ENCODE peak calls at places on chromosomes 12 and 14, in eight cellular contexts. J is lung, E is progenitor cell of endocrine pancreas, V is tibial nerve, Q is stomach, F is fibroblast of pulmonary artery, T is omental fat pad, X is psoas muscle. P is an unnamed sample.

GRCh38 chr12:6979021-6979420 is 8.3 kb downstream of the EMG1 start:
- DNase-seq in T (no peak), E (no peak), J (no peak), X (no peak), F (no peak), V (no peak), Q (no peak), P (no peak)

GRCh38 chr12:131060011-131060703 is 106.5 kb downstream of the ADGRD1 start:
- DNase-seq in F (no peak), T (no peak), Q (peak; percentile 15), J (no peak), V (peak; percentile 13), X (no peak), E (no peak), P (no peak)

GRCh38 chr14:61752626-61753025 is 9.6 kb upstream of the SNAPC1 start:
- DNase-seq in T (no peak), X (no peak), V (no peak), F (peak; percentile 59), Q (no peak), E (no peak), J (no peak), P (no peak)

GRCh38 chr14:52840916-52841315 is 49.5 kb upstream of the GNPNAT1 start:
- DNase-seq in X (no peak), J (no peak), T (no peak), F (peak; percentile 68), V (no peak), E (no peak), Q (no peak), P (no peak)

GRCh38 chr14:93343266-93343665 is 3.7 kb upstream of the COX8C start:
- DNase-seq in E (no peak), T (no peak), J (no peak), X (no peak), V (no peak), F (no peak), Q (no peak), P (no peak)

GRCh38 chr12:94973202-94973601 is 30.3 kb downstream of the NDUFA12 start:
- DNase-seq in T (no peak), Q (no peak), J (no peak), V (no peak), X (no peak), F (peak; percentile 36), E (no peak), P (no peak)

GRCh38 chr14:60275932-60276331 is 26.9 kb downstream of the PPM1A start:
- DNase-seq in V (no peak), X (no peak), F (peak; percentile 66), E (no peak), Q (no peak), J (no peak), T (no peak), P (no peak)

GRCh38 chr14:81464253-81465001 is 64.3 kb upstream of the STON2 start:
- DNase-seq in Q (no peak), E (peak; percentile 44), F (peak; percentile 71), J (peak; percentile 54), T (no peak), X (no peak), V (no peak), P (peak; percentile 70)

GRCh38 chr14:75615200-75615599 is 36.8 kb downstream of the FLVCR2 start:
- DNase-seq in Q (no peak), T (no peak), X (no peak), F (no peak), J (no peak), V (no peak), E (no peak), P (no peak)

GRCh38 chr14:31257244-31257553 is 49.6 kb upstream of the HECTD1 start:
- DNase-seq in F (no peak), V (no peak), E (no peak), J (no peak), T (no peak), Q (no peak), X (no peak), P (no peak)

GRCh38 chr12:128657378-128657777 is 166.4 kb downstream of the SLC15A4 start:
- DNase-seq in X (no peak), Q (no peak), V (no peak), F (no peak), T (no peak), E (no peak), J (no peak), P (no peak)

GRCh38 chr12:119461815-119462214 is 127.3 kb downstream of the CCDC60 start:
- DNase-seq in F (no peak), T (no peak), V (no peak), E (no peak), X (no peak), Q (no peak), J (no peak), P (no peak)

GRCh38 chr14:70152704-70153103 is 36.0 kb downstream of the SLC8A3 start:
- DNase-seq in J (no peak), X (no peak), E (no peak), T (no peak), Q (no peak), V (no peak), F (no peak), P (no peak)

GRCh38 chr12:126361804-126362203 is 1296.6 kb downstream of the AACS start:
- DNase-seq in E (no peak), J (no peak), F (no peak), T (no peak), X (no peak), Q (no peak), V (no peak), P (no peak)

GRCh38 chr14:47626151-47627035 is 49.0 kb downstream of the MDGA2 start:
- DNase-seq in X (no peak), Q (no peak), J (no peak), F (no peak), E (no peak), V (no peak), T (no peak), P (peak; percentile 27)

GRCh38 chr12:13027032-13027431 is 17.1 kb upstream of the FAM234B start:
- DNase-seq in E (no peak), F (no peak), V (no peak), Q (no peak), T (no peak), X (no peak), J (no peak), P (no peak)

GRCh38 chr12:10363665-10363921 is 26.2 kb downstream of the KLRK1 start:
- DNase-seq in F (no peak), V (no peak), Q (no peak), X (no peak), J (no peak), T (no peak), E (no peak), P (no peak)

GRCh38 chr12:4269279-4269991 is 4.1 kb upstream of the CCND2 start:
- DNase-seq in J (peak; percentile 84), X (peak; percentile 85), Q (peak; percentile 68), F (peak; percentile 70), E (peak; percentile 80), V (peak; percentile 70), T (peak; percentile 81), P (peak; percentile 86)

GRCh38 chr12:69392146-69392928 is 32.8 kb downstream of the YEATS4 start:
- DNase-seq in F (peak; percentile 25), E (no peak), J (no peak), Q (no peak), X (no peak), T (no peak), V (no peak), P (no peak)

GRCh38 chr14:95043314-95043713 is 114.0 kb downstream of the DICER1 start:
- DNase-seq in J (no peak), E (no peak), T (no peak), X (no peak), F (no peak), Q (peak; percentile 14), V (no peak), P (no peak)

GRCh38 chr12:77324763-77325468 is 259.5 kb upstream of the E2F7 start:
- DNase-seq in X (peak; percentile 65), Q (peak; percentile 79), J (peak; percentile 47), F (peak; percentile 67), T (no peak), E (peak; percentile 63), V (peak; percentile 53), P (peak; percentile 83)
- TF ChIP-seq CTCF in X (no peak), Q (peak; percentile 43), J (peak; percentile 37), F (peak; percentile 44), T (no peak), E (peak; percentile 63), V (peak; percentile 52), P (no peak)

GRCh38 chr12:110704750-110705149 is 15.8 kb upstream of the HVCN1 start:
- DNase-seq in X (no peak), V (no peak), Q (peak; percentile 41), F (no peak), E (peak; percentile 14), J (no peak), T (no peak), P (no peak)
- TF ChIP-seq CTCF in X (no peak), V (no peak), Q (no peak), F (peak; percentile 23), E (peak; percentile 50), J (no peak), T (no peak), P (no peak)

DNA sequence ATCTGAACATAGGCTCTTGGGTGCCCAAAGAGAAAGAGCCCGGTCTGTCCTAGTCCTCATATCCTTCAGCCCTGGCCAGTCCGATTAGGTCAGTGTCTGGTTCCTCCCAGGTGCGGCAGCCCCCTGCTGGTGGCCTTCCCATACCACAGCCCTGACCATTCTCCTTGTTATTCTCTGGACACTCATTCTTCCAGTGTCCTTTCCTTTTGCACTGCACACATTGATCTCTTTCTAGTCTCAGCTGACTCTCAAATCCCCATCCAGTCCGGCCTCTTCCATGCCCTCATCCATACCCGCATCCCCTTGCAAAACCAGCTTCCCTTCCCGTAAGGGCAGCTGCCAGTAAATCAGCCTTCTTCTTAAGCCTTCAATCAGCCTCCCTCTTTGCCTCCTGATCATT is 1316.3 kb downstream of the TMEM121 start:
- DNase-seq in V (no peak), F (no peak), T (no peak), Q (peak; percentile 46), X (no peak), J (no peak), E (no peak), P (no peak)
- TF ChIP-seq CTCF in V (no peak), F (no peak), T (no peak), Q (peak; percentile 54), X (no peak), J (no peak), E (no peak), P (no peak)

GRCh38 chr12:18552829-18553228 is 185.0 kb downstream of the PLCZ1 start:
- DNase-seq in X (no peak), F (no peak), V (no peak), E (no peak), Q (no peak), T (no peak), J (no peak), P (no peak)

GRCh38 chr12:18546399-18546798 is 191.4 kb downstream of the PLCZ1 start:
- DNase-seq in V (no peak), X (no peak), E (no peak), F (peak; percentile 80), T (no peak), Q (no peak), J (no peak), P (no peak)

GRCh38 chr12:18551703-18552102 is 186.1 kb downstream of the PLCZ1 start:
- DNase-seq in X (no peak), T (no peak), J (no peak), Q (no peak), F (peak; percentile 8), E (no peak), V (no peak), P (no peak)

DNA sequence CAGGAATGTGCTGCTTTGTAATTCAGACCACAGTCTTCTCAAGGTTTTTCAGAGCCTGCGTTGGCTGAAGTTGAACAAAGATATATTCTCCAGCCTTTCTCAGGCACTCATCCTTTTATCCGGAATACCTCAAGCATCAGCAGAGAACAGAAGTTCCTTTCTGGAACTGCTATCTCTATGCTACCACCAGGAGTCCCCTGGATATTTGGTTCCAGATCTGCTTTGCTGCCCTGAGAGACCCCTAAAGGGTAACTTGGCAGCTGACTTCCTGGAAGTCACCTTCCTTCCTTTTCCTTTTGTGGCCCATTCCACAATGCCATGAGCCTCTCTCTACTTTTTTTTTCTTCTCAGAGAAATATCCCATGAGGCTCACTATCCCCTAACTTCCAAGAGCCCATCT is 188.2 kb downstream of the PLCZ1 start:
- DNase-seq in Q (no peak), E (no peak), T (no peak), J (no peak), F (no peak), X (no peak), V (no peak), P (peak; percentile 7)
- TF ChIP-seq CTCF in Q (no peak), E (peak; percentile 48), T (no peak), J (no peak), F (no peak), X (no peak), V (no peak), P (peak; percentile 54)